ENCODE peak calls at places on chromosomes 5 and 9, in five cellular contexts. Z, E, P, X and G are unnamed samples.

GRCh38 chr5:87541668-87542067 is 128.9 kb upstream of the CCNH start:
- DNase-seq in Z (no peak), E (no peak), P (no peak), X (no peak), G (no peak)

GRCh38 chr5:1507961-1508678 is 15.6 kb downstream of the LPCAT1 start:
- DNase-seq in Z (peak; percentile 69), E (no peak), P (no peak), X (no peak), G (peak; percentile 22)

GRCh38 chr5:16618138-16618897 is 1.5 kb upstream of the RETREG1 start:
- DNase-seq in Z (no peak), E (no peak), P (no peak), X (no peak), G (no peak)

GRCh38 chr5:157148734-157149615 is 6.3 kb upstream of the MED7 start:
- DNase-seq in Z (no peak), E (peak; percentile 62), P (no peak), X (peak; percentile 64), G (peak; percentile 52)

GRCh38 chr5:121273818-121274433 is 577.8 kb upstream of the FTMT start:
- DNase-seq in Z (no peak), E (no peak), P (no peak), X (no peak), G (no peak)

GRCh38 chr5:147168578-147169327 is 66.1 kb upstream of the STK32A start:
- DNase-seq in Z (no peak), E (no peak), P (no peak), X (no peak), G (no peak)

GRCh38 chr5:126965061-126965475 is 65.3 kb downstream of the MARCHF3 start:
- DNase-seq in Z (no peak), E (no peak), P (no peak), X (peak; percentile 89), G (no peak)

GRCh38 chr5:168793844-168794837 is 215.0 kb upstream of the PANK3 start:
- DNase-seq in Z (no peak), E (no peak), P (no peak), X (no peak), G (no peak)

GRCh38 chr9:31615964-31616363 is 768.5 kb upstream of the ACO1 start:
- DNase-seq in Z (no peak), E (no peak), P (no peak), X (no peak), G (no peak)

GRCh38 chr9:926976-927375 is 49.5 kb upstream of the DMRT3 start:
- DNase-seq in Z (no peak), E (no peak), P (no peak), X (no peak), G (no peak)

GRCh38 chr9:33791117-33791516 is 4.2 kb upstream of the PRSS3 start:
- DNase-seq in Z (no peak), E (no peak), P (no peak), X (peak; percentile 90), G (no peak)

GRCh38 chr9:125337282-125337681 is 75.7 kb downstream of the GAPVD1 start:
- DNase-seq in Z (no peak), E (no peak), P (no peak), X (no peak), G (no peak)

GRCh38 chr5:133459474-133460155 is 152.7 kb downstream of the FSTL4 start:
- DNase-seq in Z (no peak), E (no peak), P (no peak), X (peak; percentile 31), G (peak; percentile 16)

GRCh38 chr9:114049453-114050225 is 28.5 kb downstream of the AMBP start:
- DNase-seq in Z (no peak), E (no peak), P (no peak), X (no peak), G (peak; percentile 37)

GRCh38 chr9:3687136-3687535 is 161.3 kb upstream of the RFX3 start:
- DNase-seq in Z (no peak), E (no peak), P (no peak), X (no peak), G (no peak)

GRCh38 chr9:87699835-87700234 is 26.1 kb upstream of the CTSL start:
- DNase-seq in Z (no peak), E (no peak), P (no peak), X (no peak), G (no peak)

GRCh38 chr9:128066713-128067621 is at the start of gene NAIF1:
- DNase-seq in Z (peak; percentile 98), E (peak; percentile 97), P (peak; percentile 99), X (peak; percentile 100), G (peak; percentile 98)

GRCh38 chr9:122126340-122127333 is 32.9 kb downstream of the NDUFA8 start:
- DNase-seq in Z (no peak), E (no peak), P (no peak), X (no peak), G (no peak)

GRCh38 chr5:179974946-179975712 is 67.4 kb upstream of the TBC1D9B start:
- DNase-seq in Z (no peak), E (peak; percentile 34), P (peak; percentile 3), X (peak; percentile 48), G (no peak)

GRCh38 chr9:98109052-98109451 is 10.0 kb downstream of the TRIM14 start:
- DNase-seq in Z (no peak), E (no peak), P (no peak), X (no peak), G (no peak)

GRCh38 chr5:132464155-132464939 is 26.2 kb downstream of the IRF1 start:
- DNase-seq in Z (peak; percentile 58), E (no peak), P (no peak), X (peak; percentile 45), G (no peak)

GRCh38 chr9:33320568-33321261 is 30.4 kb downstream of the NFX1 start:
- DNase-seq in Z (no peak), E (no peak), P (no peak), X (peak; percentile 78), G (no peak)

GRCh38 chr9:76451234-76451633 is 7.7 kb upstream of the GCNT1 start:
- DNase-seq in Z (no peak), E (no peak), P (no peak), X (no peak), G (no peak)

GRCh38 chr9:38176256-38176655 is 107.2 kb upstream of the SHB start:
- DNase-seq in Z (no peak), E (no peak), P (no peak), X (peak; percentile 64), G (no peak)

GRCh38 chr9:86036555-86036954 is 62.8 kb downstream of the GOLM1 start:
- DNase-seq in Z (no peak), E (no peak), P (no peak), X (no peak), G (no peak)

GRCh38 chr5:119943148-119943547 is 313.8 kb downstream of the FAM170A start:
- DNase-seq in Z (no peak), E (no peak), P (no peak), X (peak; percentile 2), G (no peak)

GRCh38 chr9:3880851-3881250 is 355.1 kb upstream of the RFX3 start:
- DNase-seq in Z (no peak), E (no peak), P (no peak), X (peak; percentile 16), G (no peak)

GRCh38 chr5:112514062-112514561 is 95.0 kb upstream of the EPB41L4A start:
- DNase-seq in Z (no peak), E (no peak), P (no peak), X (no peak), G (no peak)

GRCh38 chr9:84371737-84372136 is 31.2 kb upstream of the SLC28A3 start:
- DNase-seq in Z (no peak), E (no peak), P (no peak), X (no peak), G (peak; percentile 62)

GRCh38 chr5:78570646-78571045 is 77.9 kb downstream of the LHFPL2 start:
- DNase-seq in Z (no peak), E (no peak), P (no peak), X (no peak), G (no peak)

GRCh38 chr9:37034320-37034937 is 361 bp upstream of the PAX5 start:
- DNase-seq in Z (peak; percentile 77), E (no peak), P (peak; percentile 25), X (peak; percentile 24), G (no peak)

GRCh38 chr9:137128158-137129088 is 10.5 kb upstream of the GRIN1 start:
- DNase-seq in Z (no peak), E (no peak), P (peak; percentile 29), X (no peak), G (no peak)

GRCh38 chr9:116137581-116137980 is 16.0 kb upstream of the PAPPA start:
- DNase-seq in Z (no peak), E (no peak), P (no peak), X (no peak), G (no peak)

GRCh38 chr5:87850843-87851242 is 417.8 kb downstream of the TMEM161B start:
- DNase-seq in Z (no peak), E (no peak), P (no peak), X (no peak), G (no peak)

GRCh38 chr9:21015122-21015815 is 16.2 kb downstream of the HACD4 start:
- DNase-seq in Z (no peak), E (peak; percentile 14), P (no peak), X (peak; percentile 14), G (no peak)

GRCh38 chr5:122392224-122392623 is 80.2 kb downstream of the SNCAIP start:
- DNase-seq in Z (no peak), E (no peak), P (no peak), X (no peak), G (no peak)

GRCh38 chr5:158634713-158635112 is 465.0 kb downstream of the EBF1 start:
- DNase-seq in Z (no peak), E (no peak), P (no peak), X (no peak), G (no peak)

GRCh38 chr9:135081264-135081660 is 6.2 kb upstream of the OLFM1 start:
- DNase-seq in Z (peak; percentile 65), E (no peak), P (no peak), X (no peak), G (no peak)

GRCh38 chr9:17470449-17470848 is 108.4 kb upstream of the SH3GL2 start:
- DNase-seq in Z (no peak), E (no peak), P (no peak), X (no peak), G (no peak)

GRCh38 chr9:131475956-131476776 is 26.6 kb upstream of the POMT1 start:
- DNase-seq in Z (no peak), E (peak; percentile 66), P (no peak), X (no peak), G (no peak)